ENCODE peak calls at places on chromosome 12, in nine cellular contexts. Y, X, Q, A, F, W, R, T and L are unnamed samples.

GRCh38 chr12:38113991-38114390 is 202.6 kb upstream of the ALG10B start:
- DNase-seq in Y (no peak), X (no peak), Q (no peak), A (no peak), F (no peak), W (no peak), R (no peak), T (no peak), L (no peak)

GRCh38 chr12:106138646-106139421 is at the start of gene NUAK1:
- DNase-seq in Y (peak), X (peak), Q (peak), A (peak), F (peak), W (peak), R (peak), T (no peak), L (peak)

GRCh38 chr12:32302218-32302826 is 97.0 kb upstream of the FGD4 start:
- DNase-seq in Y (no peak), X (peak), Q (peak), A (peak), F (peak), W (peak), R (no peak), T (no peak), L (no peak)

GRCh38 chr12:56230449-56231183 is 765 bp downstream of the SLC39A5 start:
- DNase-seq in Y (no peak), X (no peak), Q (no peak), A (peak), F (peak), W (no peak), R (peak), T (no peak), L (no peak)

GRCh38 chr12:43241971-43242370 is 310.0 kb downstream of the ADAMTS20 start:
- DNase-seq in Y (no peak), X (no peak), Q (peak), A (no peak), F (no peak), W (no peak), R (no peak), T (no peak), L (no peak)

GRCh38 chr12:21500786-21501257 is 613 bp downstream of the RECQL start:
- DNase-seq in Y (no peak), X (peak), Q (no peak), A (no peak), F (no peak), W (no peak), R (no peak), T (no peak), L (no peak)

GRCh38 chr12:20212658-20213387 is 155.5 kb upstream of the PDE3A start:
- DNase-seq in Y (peak), X (no peak), Q (peak), A (peak), F (peak), W (peak), R (no peak), T (peak), L (peak)

GRCh38 chr12:93090768-93091172 is 161.7 kb upstream of the EEA1 start:
- DNase-seq in Y (no peak), X (no peak), Q (peak), A (no peak), F (no peak), W (no peak), R (no peak), T (no peak), L (no peak)

GRCh38 chr12:56695327-56696101 is 7.4 kb upstream of the PTGES3 start:
- DNase-seq in Y (no peak), X (no peak), Q (peak), A (no peak), F (no peak), W (no peak), R (no peak), T (no peak), L (no peak)

GRCh38 chr12:100962086-100962712 is 167.6 kb downstream of the ANO4 start:
- DNase-seq in Y (no peak), X (no peak), Q (no peak), A (no peak), F (no peak), W (no peak), R (no peak), T (no peak), L (no peak)

GRCh38 chr12:25151476-25151875 is 43.5 kb downstream of the DNAI7 start:
- DNase-seq in Y (peak), X (no peak), Q (peak), A (peak), F (no peak), W (peak), R (no peak), T (no peak), L (no peak)

GRCh38 chr12:86264451-86265328 is 8.5 kb upstream of the MGAT4C start:
- DNase-seq in Y (no peak), X (no peak), Q (no peak), A (peak), F (peak), W (no peak), R (no peak), T (no peak), L (peak)

GRCh38 chr12:26471560-26471959 is 276.2 kb downstream of the SSPN start:
- DNase-seq in Y (no peak), X (peak), Q (peak), A (no peak), F (no peak), W (no peak), R (no peak), T (no peak), L (no peak)

GRCh38 chr12:28463396-28463795 is 273.1 kb downstream of the CCDC91 start:
- DNase-seq in Y (no peak), X (no peak), Q (no peak), A (no peak), F (no peak), W (no peak), R (no peak), T (no peak), L (no peak)

GRCh38 chr12:3432176-3432742 is 58.7 kb upstream of the PRMT8 start:
- DNase-seq in Y (no peak), X (no peak), Q (no peak), A (peak), F (peak), W (no peak), R (no peak), T (no peak), L (no peak)

GRCh38 chr12:114275937-114276785 is 129.8 kb downstream of the TBX5 start:
- DNase-seq in Y (no peak), X (no peak), Q (no peak), A (no peak), F (no peak), W (no peak), R (no peak), T (no peak), L (no peak)

GRCh38 chr12:15532364-15532977 is 210.2 kb downstream of the PTPRO start:
- DNase-seq in Y (no peak), X (peak), Q (peak), A (peak), F (peak), W (peak), R (peak), T (no peak), L (no peak)

GRCh38 chr12:8697120-8697475 is 693 bp upstream of the RIMKLB start:
- DNase-seq in Y (no peak), X (no peak), Q (peak), A (peak), F (no peak), W (no peak), R (no peak), T (no peak), L (no peak)

GRCh38 chr12:112107306-112107705 is 1.3 kb downstream of the NAA25 start:
- DNase-seq in Y (no peak), X (no peak), Q (no peak), A (no peak), F (no peak), W (no peak), R (no peak), T (no peak), L (no peak)

GRCh38 chr12:94271351-94271750 is 123.0 kb downstream of the PLXNC1 start:
- DNase-seq in Y (no peak), X (no peak), Q (no peak), A (no peak), F (no peak), W (no peak), R (no peak), T (no peak), L (no peak)

GRCh38 chr12:121017966-121018491 is 1.7 kb upstream of the C12orf43 start:
- DNase-seq in Y (no peak), X (no peak), Q (no peak), A (no peak), F (no peak), W (no peak), R (no peak), T (no peak), L (no peak)

GRCh38 chr12:60387356-60387755 is 791.5 kb downstream of the SLC16A7 start:
- DNase-seq in Y (no peak), X (no peak), Q (no peak), A (no peak), F (no peak), W (no peak), R (no peak), T (no peak), L (no peak)

GRCh38 chr12:87848248-87848868 is 180.8 kb downstream of the C12orf50 start:
- DNase-seq in Y (no peak), X (peak), Q (peak), A (peak), F (no peak), W (peak), R (peak), T (no peak), L (no peak)

GRCh38 chr12:75439930-75440329 is 40.6 kb upstream of the GLIPR1 start:
- DNase-seq in Y (no peak), X (no peak), Q (no peak), A (no peak), F (no peak), W (no peak), R (no peak), T (no peak), L (no peak)

GRCh38 chr12:51374346-51374745 is 16.9 kb downstream of the GALNT6 start:
- DNase-seq in Y (no peak), X (no peak), Q (peak), A (no peak), F (no peak), W (no peak), R (no peak), T (no peak), L (no peak)

GRCh38 chr12:24840046-24840800 is 108.7 kb downstream of the BCAT1 start:
- DNase-seq in Y (no peak), X (no peak), Q (peak), A (no peak), F (no peak), W (no peak), R (no peak), T (no peak), L (no peak)

GRCh38 chr12:2974560-2974971 is 15.4 kb downstream of the TEAD4 start:
- DNase-seq in Y (no peak), X (no peak), Q (peak), A (no peak), F (peak), W (no peak), R (no peak), T (no peak), L (no peak)

DNA sequence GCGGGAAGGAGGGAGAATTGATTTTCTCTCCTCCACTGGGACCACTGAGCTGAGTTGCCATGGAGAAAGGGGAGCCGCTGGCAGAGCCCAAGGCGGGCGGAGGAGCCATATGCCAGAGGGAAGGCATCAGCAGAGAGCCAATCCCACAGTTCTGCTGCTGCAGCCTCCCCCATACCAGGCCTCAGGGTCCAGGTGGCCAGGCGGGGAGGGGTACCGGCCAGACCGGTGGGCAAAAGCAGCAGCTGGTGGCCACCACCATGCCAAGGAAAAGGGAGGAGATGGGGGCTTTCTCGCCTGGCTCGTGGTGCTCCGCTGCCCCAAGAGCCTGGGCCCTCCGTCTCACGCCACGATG is 72.8 kb downstream of the PITPNM2 start:
- DNase-seq in Y (no peak), X (no peak), Q (no peak), A (no peak), F (no peak), W (no peak), R (no peak), T (no peak), L (peak)
- TF ChIP-seq CTCF in Y (no peak), X (no peak), Q (no peak), A (no peak), F (no peak), W (no peak), R (no peak), T (no peak), L (no peak)

DNA sequence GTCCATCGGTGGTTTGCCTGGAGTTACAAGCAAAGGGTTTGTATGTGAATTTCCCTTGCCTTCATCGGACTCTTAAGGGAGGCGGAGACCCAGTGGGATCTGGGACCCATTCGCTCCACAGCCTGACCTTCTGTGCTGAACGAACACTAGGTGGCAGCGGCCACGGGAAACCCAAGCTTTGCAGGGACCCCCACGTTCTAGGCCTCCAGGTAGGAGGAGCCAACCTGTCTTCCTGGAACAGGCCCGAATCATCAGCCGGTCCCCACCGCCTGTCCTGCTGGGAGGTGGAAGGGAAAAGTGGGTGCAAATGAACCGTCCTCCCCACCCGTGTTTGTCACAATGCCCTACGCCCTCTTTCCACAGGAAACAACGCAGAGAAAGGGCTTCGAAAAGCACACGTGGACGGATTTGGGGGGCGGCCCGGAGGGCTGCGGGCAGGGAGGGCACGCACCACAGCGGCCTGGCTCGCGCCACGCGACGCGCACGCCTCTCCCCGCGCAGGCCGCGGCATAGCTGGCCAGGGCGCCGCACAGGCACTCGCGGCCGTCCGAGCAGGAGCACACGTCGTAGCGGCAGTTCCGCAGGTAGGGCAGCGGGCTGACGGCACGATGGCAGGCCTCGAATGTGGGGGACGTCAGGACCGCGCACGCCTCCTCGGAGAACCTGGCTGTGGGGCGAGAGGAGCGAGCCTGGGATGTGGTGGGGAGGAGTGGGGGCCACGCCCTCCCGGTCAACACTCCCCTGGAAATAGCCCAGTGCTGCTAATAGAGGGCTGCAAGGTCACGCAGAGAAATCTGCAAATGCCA is 67.9 kb downstream of the VWF start:
- DNase-seq in Y (no peak), X (peak), Q (no peak), A (peak), F (peak), W (peak), R (peak), T (no peak), L (peak)
- TF ChIP-seq CTCF in Y (peak), X (no peak), Q (peak), A (peak), F (no peak), W (peak), R (peak), T (no peak), L (peak)

GRCh38 chr12:22938323-22938722 is 313.4 kb downstream of the ETNK1 start:
- DNase-seq in Y (no peak), X (no peak), Q (no peak), A (no peak), F (no peak), W (no peak), R (no peak), T (no peak), L (no peak)

GRCh38 chr12:22935501-22935900 is 310.5 kb downstream of the ETNK1 start:
- DNase-seq in Y (no peak), X (no peak), Q (peak), A (no peak), F (no peak), W (peak), R (no peak), T (no peak), L (no peak)

GRCh38 chr12:22935090-22935489 is 310.1 kb downstream of the ETNK1 start:
- DNase-seq in Y (no peak), X (no peak), Q (peak), A (no peak), F (peak), W (peak), R (no peak), T (no peak), L (peak)
- TF ChIP-seq CTCF in Y (no peak), X (no peak), Q (no peak), A (no peak), F (no peak), W (peak), R (no peak), T (no peak), L (no peak)

DNA sequence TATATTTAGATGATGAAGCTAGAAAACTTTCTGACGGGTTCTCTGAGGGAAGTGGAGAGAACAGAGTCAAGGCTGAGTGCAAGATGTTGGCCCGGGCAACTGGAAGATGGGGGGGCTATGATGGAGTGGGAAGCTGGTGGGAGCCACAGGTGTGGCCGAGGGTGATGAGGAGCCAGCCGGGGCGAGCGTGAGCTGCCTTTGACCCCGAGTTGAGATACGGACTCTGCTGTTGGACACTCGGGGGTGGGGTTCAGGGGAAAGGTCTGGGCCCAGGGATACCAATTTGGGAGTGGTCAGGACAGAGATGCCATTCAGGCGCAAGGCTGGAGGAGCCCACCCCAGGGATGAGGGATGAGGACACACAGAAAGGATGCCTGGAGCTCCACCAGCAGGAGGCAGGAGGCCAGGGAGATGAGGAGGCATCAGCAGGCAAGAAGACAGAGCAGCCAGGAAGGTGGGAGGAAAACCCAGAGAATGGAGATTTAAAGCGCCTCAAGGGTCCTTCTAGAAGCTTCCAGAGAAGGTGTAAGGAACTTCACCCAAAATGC is 9.0 kb downstream of the SCARB1 start:
- DNase-seq in Y (no peak), X (no peak), Q (no peak), A (no peak), F (no peak), W (no peak), R (no peak), T (no peak), L (no peak)
- TF ChIP-seq CTCF in Y (no peak), X (no peak), Q (no peak), A (no peak), F (no peak), W (no peak), R (no peak), T (no peak), L (no peak)

GRCh38 chr12:54025507-54026393 is 2.5 kb upstream of the HOXC6 start:
- DNase-seq in Y (no peak), X (no peak), Q (no peak), A (no peak), F (no peak), W (no peak), R (no peak), T (no peak), L (no peak)
- TF ChIP-seq CTCF in Y (no peak), X (no peak), Q (no peak), A (no peak), F (no peak), W (peak), R (no peak), T (no peak), L (no peak)